ENCODE peak calls at places on chromosomes 3 and 15, in ten cellular contexts. B, V, Z, G, E, D, Q, S, K and I are unnamed samples.

GRCh38 chr15:100686021-100686724 is 83.8 kb downstream of the ASB7 start:
- DNase-seq in B (peak), E (no peak), V (no peak), K (peak), Z (no peak), D (peak), Q (peak), G (no peak), S (no peak), I (no peak)

GRCh38 chr15:82537351-82537908 is 2.8 kb downstream of the RPS17 start:
- DNase-seq in V (no peak), D (no peak), Q (no peak), B (no peak), K (no peak), S (no peak), G (no peak), E (no peak), Z (no peak), I (no peak)

GRCh38 chr3:107235923-107236315 is 141.3 kb upstream of the CCDC54 start:
- DNase-seq in G (peak), E (peak), D (no peak), Z (peak), Q (no peak), S (no peak), B (no peak), V (peak), K (peak), I (no peak)

GRCh38 chr3:65342084-65342683 is 654.4 kb upstream of the ADAMTS9 start:
- DNase-seq in G (no peak), V (peak), E (no peak), Z (peak), S (no peak), K (peak), B (no peak), D (no peak), Q (no peak), I (no peak)

GRCh38 chr15:68820205-68820588 is 498 bp downstream of the ANP32A start:
- DNase-seq in E (no peak), Z (peak), D (peak), V (no peak), Q (peak), B (no peak), G (no peak), K (no peak), S (no peak), I (peak)

GRCh38 chr3:1699361-1699920 is 399.2 kb upstream of the CNTN4 start:
- DNase-seq in V (no peak), Q (no peak), Z (no peak), K (no peak), G (no peak), D (no peak), S (no peak), E (no peak), B (no peak), I (peak)

GRCh38 chr15:85086855-85087254 is 105.2 kb downstream of the PDE8A start:
- DNase-seq in E (no peak), B (no peak), Q (no peak), Z (no peak), S (no peak), D (no peak), K (no peak), V (no peak), G (no peak), I (no peak)

GRCh38 chr15:52288051-52288942 is 7.3 kb downstream of the MYO5C start:
- DNase-seq in G (no peak), D (no peak), E (peak), S (no peak), V (no peak), Q (no peak), Z (no peak), B (peak), K (peak), I (no peak)

GRCh38 chr3:15290731-15291130 is 41.7 kb downstream of the SH3BP5 start:
- DNase-seq in Z (no peak), V (no peak), S (no peak), D (no peak), B (no peak), G (no peak), K (no peak), E (no peak), Q (no peak), I (no peak)

GRCh38 chr15:66844041-66844746 is 142.2 kb downstream of the SMAD6 start:
- DNase-seq in D (no peak), E (no peak), B (no peak), S (no peak), Q (no peak), Z (no peak), K (no peak), G (no peak), V (no peak), I (no peak)

GRCh38 chr3:14429237-14429636 is 26.8 kb downstream of the SLC6A6 start:
- DNase-seq in V (no peak), G (no peak), B (no peak), D (no peak), E (no peak), S (no peak), K (no peak), Z (no peak), Q (no peak), I (no peak)

GRCh38 chr3:71066356-71066755 is 517.2 kb downstream of the FOXP1 start:
- DNase-seq in B (no peak), G (no peak), K (peak), Q (no peak), V (no peak), Z (no peak), S (no peak), E (no peak), D (no peak), I (no peak)

GRCh38 chr3:63864008-63864871 is 573 bp downstream of the ATXN7 start:
- DNase-seq in Q (no peak), S (no peak), D (peak), E (no peak), G (no peak), V (no peak), B (peak), K (peak), Z (peak), I (peak)

GRCh38 chr3:8421711-8422110 is 79.9 kb upstream of the LMCD1 start:
- DNase-seq in S (no peak), G (no peak), V (no peak), B (no peak), K (no peak), Q (no peak), E (no peak), Z (no peak), D (no peak), I (no peak)

GRCh38 chr3:120852412-120852811 is 55.6 kb upstream of the STXBP5L start:
- DNase-seq in B (no peak), Q (no peak), E (no peak), V (no peak), G (no peak), D (no peak), S (no peak), Z (no peak), K (no peak), I (no peak)

GRCh38 chr15:43107741-43108140 is 1.9 kb upstream of the UBR1 start:
- DNase-seq in K (no peak), G (no peak), Z (no peak), D (no peak), S (no peak), B (no peak), V (no peak), Q (no peak), E (no peak), I (no peak)

GRCh38 chr15:92467245-92467644 is 73.6 kb downstream of the ST8SIA2 start:
- DNase-seq in E (no peak), S (no peak), B (no peak), V (no peak), Z (no peak), K (no peak), Q (peak), D (no peak), G (no peak), I (no peak)

GRCh38 chr3:178479446-178479845 is 56.8 kb upstream of the KCNMB2 start:
- DNase-seq in B (no peak), Z (no peak), V (no peak), D (no peak), K (no peak), E (no peak), S (no peak), Q (no peak), G (no peak), I (no peak)

GRCh38 chr3:22729981-22730380 is 473.1 kb upstream of the UBE2E2 start:
- DNase-seq in V (no peak), D (no peak), B (no peak), E (no peak), S (no peak), G (no peak), K (peak), Q (no peak), Z (no peak), I (no peak)
- TF ChIP-seq CTCF in V (no peak), D (no peak), B (peak), E (peak), S (no peak), G (peak), K (no peak), Q (no peak), Z (no peak), I (peak)

GRCh38 chr3:48189321-48189720 is 1.1 kb upstream of the CDC25A start:
- DNase-seq in S (no peak), E (no peak), Q (peak), K (no peak), V (no peak), G (no peak), D (no peak), B (no peak), Z (no peak), I (peak)
- TF ChIP-seq CTCF in S (no peak), E (no peak), Q (no peak), K (no peak), V (no peak), G (no peak), D (no peak), B (no peak), Z (no peak), I (no peak)

GRCh38 chr3:66642015-66642414 is 141.2 kb upstream of the LRIG1 start:
- DNase-seq in Q (no peak), V (no peak), D (no peak), B (no peak), G (no peak), Z (no peak), K (no peak), S (no peak), E (no peak), I (no peak)

GRCh38 chr3:66633982-66634381 is 133.2 kb upstream of the LRIG1 start:
- DNase-seq in E (no peak), V (no peak), D (no peak), B (no peak), S (no peak), K (no peak), Z (no peak), G (no peak), Q (no peak), I (no peak)

GRCh38 chr3:66639794-66640356 is 139.1 kb upstream of the LRIG1 start:
- DNase-seq in S (no peak), Z (no peak), K (peak), G (no peak), B (no peak), D (no peak), V (no peak), Q (no peak), E (no peak), I (no peak)

GRCh38 chr3:66642484-66642883 is 141.7 kb upstream of the LRIG1 start:
- DNase-seq in B (no peak), S (no peak), G (no peak), D (no peak), E (no peak), Q (no peak), Z (no peak), K (no peak), V (no peak), I (no peak)

GRCh38 chr3:66638717-66639116 is 137.9 kb upstream of the LRIG1 start:
- DNase-seq in D (no peak), V (no peak), Q (no peak), E (no peak), B (no peak), S (no peak), G (peak), Z (no peak), K (no peak), I (no peak)
- TF ChIP-seq CTCF in D (no peak), V (no peak), Q (no peak), E (no peak), B (no peak), S (no peak), G (peak), Z (peak), K (no peak), I (no peak)

GRCh38 chr3:50303038-50303815 is at the start of gene HYAL1:
- DNase-seq in B (no peak), E (no peak), Q (peak), G (no peak), D (peak), K (peak), S (no peak), Z (no peak), V (no peak), I (peak)
- TF ChIP-seq CTCF in B (no peak), E (no peak), Q (no peak), G (peak), D (no peak), K (peak), S (no peak), Z (no peak), V (no peak), I (peak)

GRCh38 chr3:79751703-79752102 is 16.1 kb downstream of the ROBO1 start:
- DNase-seq in S (no peak), Z (no peak), K (no peak), G (no peak), D (no peak), Q (no peak), B (no peak), E (no peak), V (no peak), I (no peak)
- TF ChIP-seq CTCF in S (no peak), Z (no peak), K (no peak), G (no peak), D (no peak), Q (no peak), B (no peak), E (no peak), V (no peak), I (no peak)

GRCh38 chr3:34408088-34408487 is 609.7 kb downstream of the PDCD6IP start:
- DNase-seq in G (no peak), Q (no peak), D (no peak), E (no peak), B (no peak), V (no peak), K (no peak), Z (no peak), S (no peak), I (no peak)
- TF ChIP-seq CTCF in G (no peak), Q (no peak), D (no peak), E (no peak), B (no peak), V (no peak), K (no peak), Z (no peak), S (no peak), I (no peak)

GRCh38 chr3:177284383-177284881 is 87.2 kb upstream of the TBL1XR1 start:
- DNase-seq in E (peak), V (no peak), Q (peak), Z (no peak), S (no peak), D (no peak), B (no peak), K (peak), G (no peak), I (no peak)
- TF ChIP-seq CTCF in E (no peak), V (no peak), Q (no peak), Z (no peak), S (no peak), D (no peak), B (no peak), K (no peak), G (no peak), I (no peak)

GRCh38 chr3:39107056-39107873 is at the start of the genes GORASP1 and TTC21A:
- DNase-seq in S (peak), K (peak), E (peak), G (peak), Q (peak), V (peak), B (no peak), D (peak), Z (peak), I (peak)

GRCh38 chr3:39106281-39107055 is 959 bp downstream of the GORASP1 start:
- DNase-seq in G (no peak), B (no peak), Z (no peak), K (peak), Q (peak), S (no peak), E (peak), V (no peak), D (no peak), I (no peak)

GRCh38 chr3:39109086-39109485 is 1.6 kb downstream of the TTC21A start:
- DNase-seq in E (no peak), B (no peak), G (no peak), K (no peak), V (no peak), S (no peak), Q (no peak), Z (no peak), D (no peak), I (no peak)

GRCh38 chr3:39108309-39108708 is 829 bp downstream of the TTC21A start:
- DNase-seq in G (no peak), K (no peak), B (no peak), Z (peak), S (no peak), D (no peak), V (no peak), Q (no peak), E (no peak), I (no peak)

DNA sequence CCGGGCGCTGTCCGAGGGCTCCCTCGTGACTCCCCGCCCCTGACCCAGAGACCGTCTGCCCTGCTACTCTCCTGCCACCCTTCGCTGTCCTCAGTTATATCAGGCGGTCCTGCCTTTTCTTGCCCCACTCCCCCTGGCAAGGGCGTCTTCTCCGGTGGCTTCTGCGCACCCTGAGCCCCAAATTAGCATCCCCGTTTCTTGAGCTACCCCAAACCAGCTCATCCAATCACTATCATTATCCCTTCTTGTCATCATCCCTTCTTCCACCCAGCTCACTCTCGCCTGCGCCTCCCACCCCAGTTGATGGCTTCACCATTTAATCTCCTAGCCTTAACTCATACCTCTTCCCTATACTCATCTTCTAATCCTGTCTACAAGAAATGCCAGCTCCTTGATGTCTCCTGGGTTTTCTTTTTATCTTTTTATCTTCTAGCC is 411 bp downstream of the TTC21A start:
- DNase-seq in S (no peak), Q (no peak), B (no peak), K (no peak), E (peak), V (no peak), D (no peak), G (no peak), Z (no peak), I (no peak)
- TF ChIP-seq CTCF in S (no peak), Q (no peak), B (no peak), K (no peak), E (no peak), V (no peak), D (no peak), G (no peak), Z (no peak), I (no peak)

GRCh38 chr3:186093271-186093900 is 15.5 kb downstream of the ETV5 start:
- DNase-seq in B (no peak), K (no peak), Q (no peak), E (no peak), D (no peak), Z (no peak), V (no peak), S (no peak), G (no peak), I (no peak)
- TF ChIP-seq CTCF in B (no peak), K (no peak), Q (no peak), E (no peak), D (no peak), Z (no peak), V (no peak), S (no peak), G (no peak), I (no peak)